ENCODE peak calls at places on chromosomes 12 and 14, in eight cellular contexts. L is ovary, S is uterus, J is lower leg skin, N is gastrocnemius medialis, C is erythroblast, F is HCT116, R is A549. W is an unnamed sample.

GRCh38 chr12:132227782-132228417 is 83.6 kb downstream of the NOC4L start:
- DNase-seq in L (no peak), S (no peak), J (no peak), N (no peak), C (no peak), F (no peak), R (no peak), W (no peak)

GRCh38 chr12:83016226-83016835 is 329.6 kb downstream of the TMTC2 start:
- DNase-seq in L (peak; percentile 71), S (peak; percentile 32), J (no peak), N (peak; percentile 41), C (no peak), F (peak; percentile 79), R (peak; percentile 62), W (no peak)

GRCh38 chr12:107990325-107990724 is 138.8 kb upstream of the WSCD2 start:
- DNase-seq in L (no peak), S (peak; percentile 28), J (no peak), N (no peak), C (peak; percentile 22), F (peak; percentile 27), R (peak; percentile 49), W (no peak)

GRCh38 chr14:60639677-60640076 is 9.6 kb downstream of the SIX1 start:
- DNase-seq in L (no peak), S (no peak), J (no peak), N (no peak), C (no peak), F (no peak), R (no peak), W (no peak)

GRCh38 chr12:11827096-11827841 is 177.8 kb downstream of the ETV6 start:
- DNase-seq in L (no peak), S (no peak), J (no peak), N (no peak), C (no peak), F (no peak), R (no peak), W (no peak)

GRCh38 chr14:89624500-89625156 is 207.6 kb upstream of the FOXN3 start:
- DNase-seq in L (no peak), S (no peak), J (no peak), N (peak; percentile 22), C (no peak), F (no peak), R (no peak), W (no peak)

GRCh38 chr14:72433511-72433910 is 460.4 kb downstream of the DPF3 start:
- DNase-seq in L (no peak), S (no peak), J (no peak), N (no peak), C (no peak), F (no peak), R (peak; percentile 22), W (no peak)

GRCh38 chr14:54253195-54253947 is 143.4 kb upstream of the CDKN3 start:
- DNase-seq in L (no peak), S (no peak), J (no peak), N (no peak), C (no peak), F (peak; percentile 91), R (peak; percentile 66), W (no peak)

GRCh38 chr12:71671311-71671710 is 7.2 kb downstream of the THAP2 start:
- DNase-seq in L (no peak), S (no peak), J (no peak), N (no peak), C (peak; percentile 27), F (no peak), R (no peak), W (no peak)

GRCh38 chr12:66066071-66066928 is 64.2 kb downstream of the LLPH start:
- DNase-seq in L (no peak), S (no peak), J (no peak), N (no peak), C (no peak), F (no peak), R (no peak), W (no peak)

GRCh38 chr12:124556896-124557501 is 10.4 kb downstream of the NCOR2 start:
- DNase-seq in L (no peak), S (peak; percentile 29), J (no peak), N (no peak), C (no peak), F (no peak), R (no peak), W (no peak)

GRCh38 chr14:33364536-33364935 is 425.9 kb downstream of the NPAS3 start:
- DNase-seq in L (no peak), S (no peak), J (no peak), N (no peak), C (no peak), F (no peak), R (no peak), W (no peak)

GRCh38 chr12:11497995-11498394 is 102.6 kb upstream of the PRB2 start:
- DNase-seq in L (no peak), S (no peak), J (no peak), N (no peak), C (no peak), F (no peak), R (no peak), W (no peak)

GRCh38 chr12:118358008-118358359 is 14.7 kb downstream of the TAOK3 start:
- DNase-seq in L (no peak), S (no peak), J (no peak), N (no peak), C (no peak), F (no peak), R (no peak), W (no peak)

GRCh38 chr12:12207746-12208145 is 59.1 kb downstream of the LRP6 start:
- DNase-seq in L (no peak), S (no peak), J (no peak), N (no peak), C (no peak), F (no peak), R (no peak), W (no peak)

GRCh38 chr12:5963515-5963914 is 18.5 kb upstream of the ANO2 start:
- DNase-seq in L (no peak), S (no peak), J (no peak), N (no peak), C (no peak), F (no peak), R (no peak), W (no peak)

GRCh38 chr12:5964913-5965900 is 20.1 kb upstream of the ANO2 start:
- DNase-seq in L (no peak), S (no peak), J (no peak), N (no peak), C (no peak), F (no peak), R (no peak), W (no peak)

GRCh38 chr12:5967645-5968415 is 22.8 kb upstream of the ANO2 start:
- DNase-seq in L (no peak), S (no peak), J (no peak), N (no peak), C (no peak), F (no peak), R (no peak), W (no peak)

GRCh38 chr12:5966486-5967095 is 21.5 kb upstream of the ANO2 start:
- DNase-seq in L (no peak), S (no peak), J (no peak), N (no peak), C (no peak), F (no peak), R (no peak), W (no peak)

DNA sequence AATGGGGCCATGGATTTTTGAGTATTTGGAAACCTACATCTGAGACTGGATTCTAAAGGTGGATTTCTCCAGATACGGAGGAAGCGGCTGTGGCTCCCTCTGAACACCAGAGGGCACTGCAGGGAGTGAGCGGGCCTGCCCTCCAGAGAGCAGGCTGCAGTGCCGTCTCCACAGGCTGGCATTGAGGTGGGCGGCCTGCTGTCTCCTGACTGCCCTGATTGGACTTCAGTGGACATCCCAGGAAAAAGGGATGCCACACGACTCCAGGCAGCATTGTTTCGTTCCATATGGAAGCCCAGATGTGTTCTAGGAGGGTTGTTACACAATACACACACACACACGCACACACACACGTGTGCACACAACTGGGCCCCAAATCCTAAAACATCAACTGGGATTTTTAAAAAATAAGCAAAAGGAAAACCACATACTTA is 20.9 kb upstream of the ANO2 start:
- DNase-seq in L (no peak), S (no peak), J (no peak), N (no peak), C (peak; percentile 10), F (peak; percentile 28), R (peak; percentile 63), W (peak; percentile 43)
- TF ChIP-seq POLR2A in L (no peak), S (no peak), J (no peak), N (no peak), C (no peak), F (no peak), R (no peak), W (no peak)

GRCh38 chr12:55966408-55967281 is at the start of gene CDK2:
- DNase-seq in L (peak; percentile 95), S (peak; percentile 96), J (peak; percentile 93), N (peak; percentile 88), C (peak; percentile 92), F (peak; percentile 61), R (peak; percentile 79), W (peak; percentile 85)
- TF ChIP-seq POLR2A in L (peak; percentile 94), S (peak; percentile 94), J (no peak), N (peak; percentile 69), C (peak; percentile 79), F (no peak), R (peak; percentile 44), W (peak; percentile 67)

GRCh38 chr14:50562841-50563240 is 2.9 kb downstream of the ATL1 start:
- DNase-seq in L (no peak), S (no peak), J (no peak), N (no peak), C (no peak), F (no peak), R (no peak), W (no peak)

GRCh38 chr14:50560929-50561280 is 960 bp downstream of the ATL1 start:
- DNase-seq in L (peak; percentile 84), S (peak; percentile 84), J (peak; percentile 78), N (peak; percentile 62), C (peak; percentile 10), F (no peak), R (peak; percentile 51), W (peak; percentile 15)

DNA sequence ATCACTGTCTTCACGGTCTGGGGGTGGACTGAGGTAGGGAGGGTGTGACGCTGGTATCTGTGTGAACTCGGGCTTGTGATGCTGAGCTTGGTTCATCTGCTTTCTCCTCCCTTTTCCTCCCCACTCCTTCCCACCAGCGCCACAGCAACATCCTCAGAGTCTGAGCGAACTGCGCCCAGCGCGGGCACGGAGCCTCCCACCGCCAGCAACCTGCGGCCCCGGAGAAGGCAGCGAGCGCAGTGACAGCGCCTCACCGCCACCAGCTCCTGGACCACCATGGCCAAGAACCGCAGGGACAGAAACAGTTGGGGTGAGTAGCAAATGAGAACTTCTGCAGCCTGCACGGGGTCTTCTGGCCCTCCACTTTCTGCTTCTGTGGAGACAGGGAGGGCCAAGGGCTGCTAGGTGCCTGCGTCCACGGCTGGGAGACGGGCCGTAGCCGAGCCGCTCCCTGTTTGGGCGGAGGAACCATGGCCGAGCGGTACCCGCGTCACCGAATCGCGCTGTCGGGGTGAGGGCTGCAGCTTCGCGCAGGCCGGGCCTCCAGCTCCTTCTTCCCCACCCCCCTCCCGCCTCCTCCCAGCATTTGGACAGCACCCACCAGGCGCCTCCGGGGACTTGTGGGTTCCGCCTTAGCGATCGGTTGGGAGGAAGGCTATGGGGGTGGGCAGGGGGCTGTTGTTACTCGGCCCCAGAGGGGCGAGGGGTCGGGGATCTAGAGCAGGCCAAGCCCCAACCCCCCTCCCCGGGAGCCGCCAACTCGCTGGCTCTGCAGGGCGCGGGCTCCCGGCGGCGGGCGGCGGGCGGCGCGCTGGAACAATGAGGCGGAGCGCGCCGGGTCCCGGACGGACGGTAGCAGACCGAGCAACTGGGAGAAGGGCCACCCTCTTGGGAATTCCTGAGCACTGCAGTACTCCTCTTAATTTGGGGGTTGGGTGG is at the start of gene ATL1:
- DNase-seq in L (peak; percentile 74), S (peak; percentile 73), J (peak; percentile 58), N (peak; percentile 49), C (peak; percentile 69), F (peak; percentile 29), R (peak; percentile 70), W (peak; percentile 39)
- TF ChIP-seq POLR2A in L (peak; percentile 51), S (no peak), J (no peak), N (no peak), C (no peak), F (no peak), R (peak; percentile 29), W (no peak)

GRCh38 chr12:119642986-119643385 is 24.9 kb upstream of the PRKAB1 start:
- DNase-seq in L (no peak), S (no peak), J (no peak), N (no peak), C (peak; percentile 37), F (no peak), R (no peak), W (no peak)
- TF ChIP-seq POLR2A in L (no peak), S (no peak), J (no peak), N (no peak), C (no peak), F (no peak), R (no peak), W (no peak)

W was measured in GM12892.